ENCODE peak calls at places on chromosome 15, in seven cellular contexts. N, P, U, O, T, S and X are unnamed samples.

GRCh38 chr15:75775296-75776074 is 62.8 kb upstream of the CSPG4 start:
- DNase-seq in N (no peak), P (no peak), U (no peak), O (no peak), T (no peak), S (no peak), X (no peak)

GRCh38 chr15:99762288-99762687 is 29.1 kb upstream of the LYSMD4 start:
- DNase-seq in N (no peak), P (no peak), U (no peak), O (no peak), T (no peak), S (no peak), X (no peak)

GRCh38 chr15:40064231-40064894 is 25.4 kb upstream of the SRP14 start:
- DNase-seq in N (no peak), P (no peak), U (no peak), O (no peak), T (no peak), S (no peak), X (no peak)

GRCh38 chr15:36844453-36845094 is 255.8 kb downstream of the MEIS2 start:
- DNase-seq in N (no peak), P (no peak), U (no peak), O (no peak), T (no peak), S (no peak), X (no peak)

GRCh38 chr15:91319715-91320059 is 219.6 kb downstream of the SV2B start:
- DNase-seq in N (no peak), P (no peak), U (no peak), O (no peak), T (no peak), S (no peak), X (no peak)

GRCh38 chr15:64503197-64503596 is 42.8 kb downstream of the ZNF609 start:
- DNase-seq in N (no peak), P (peak), U (no peak), O (no peak), T (no peak), S (no peak), X (no peak)

GRCh38 chr15:48625126-48625525 is 20.4 kb downstream of the FBN1 start:
- DNase-seq in N (no peak), P (no peak), U (no peak), O (no peak), T (no peak), S (no peak), X (no peak)

GRCh38 chr15:96978937-96979473 is 648.5 kb downstream of the NR2F2 start:
- DNase-seq in N (no peak), P (no peak), U (no peak), O (no peak), T (no peak), S (no peak), X (no peak)

GRCh38 chr15:92023971-92024370 is 170.5 kb downstream of the SLCO3A1 start:
- DNase-seq in N (no peak), P (no peak), U (no peak), O (no peak), T (no peak), S (no peak), X (no peak)

GRCh38 chr15:69782809-69783208 is 314.9 kb downstream of the TLE3 start:
- DNase-seq in N (no peak), P (no peak), U (no peak), O (no peak), T (no peak), S (no peak), X (no peak)

GRCh38 chr15:83324799-83325198 is 40.3 kb upstream of the BNC1 start:
- DNase-seq in N (no peak), P (no peak), U (no peak), O (no peak), T (no peak), S (no peak), X (no peak)

GRCh38 chr15:39665629-39666245 is 84.9 kb downstream of the THBS1 start:
- DNase-seq in N (no peak), P (no peak), U (no peak), O (no peak), T (no peak), S (no peak), X (no peak)

GRCh38 chr15:73900129-73900712 is 26.0 kb upstream of the LOXL1 start:
- DNase-seq in N (no peak), P (no peak), U (no peak), O (no peak), T (no peak), S (no peak), X (no peak)

GRCh38 chr15:78930577-78931388 is 14.1 kb downstream of the CTSH start:
- DNase-seq in N (no peak), P (no peak), U (no peak), O (no peak), T (no peak), S (no peak), X (no peak)

GRCh38 chr15:43243246-43243645 is 22.4 kb upstream of the EPB42 start:
- DNase-seq in N (no peak), P (no peak), U (no peak), O (no peak), T (no peak), S (no peak), X (no peak)